ENCODE peak calls at places on chromosomes 13 and 19, in seven cellular contexts. U is HS-5; S is NCI-H460; G is stimulated activated CD8-positive, alpha-beta memory T cell treated with anti-CD3 and anti-CD28 coated beads, Interleukin-12 subunit alpha, Interleukin-12 subunit beta, amount 100 ng/mL, for 4 hours; F is stimulated activated effector memory CD8-positive, alpha-beta T cell treated with anti-CD3 and anti-CD28 coated beads, Interleukin-12 subunit alpha, Interleukin-12 subunit beta, amount 100 ng/mL, for 72 hours; C is nephron progenitor cell; J is HFF-Myc. O is an unnamed sample.

GRCh38 chr19:49106648-49107135 is 7.5 kb upstream of the LIN7B start:
- DNase-seq in S (peak), C (peak), U (no peak), F (peak), G (no peak), J (no peak), O (no peak)

GRCh38 chr19:2345794-2346663 is 14.0 kb upstream of the TMPRSS9 start:
- DNase-seq in C (no peak), S (no peak), F (no peak), J (no peak), G (no peak), U (no peak), O (no peak)

GRCh38 chr19:14198384-14199376 is 7.3 kb downstream of the ADGRL1 start:
- DNase-seq in U (no peak), C (no peak), G (no peak), F (no peak), S (no peak), J (no peak), O (no peak)

GRCh38 chr19:37983916-37984315 is 76.9 kb downstream of the SIPA1L3 start:
- DNase-seq in F (no peak), J (no peak), C (no peak), G (no peak), S (no peak), U (no peak), O (no peak)

GRCh38 chr19:47540748-47541147 is 25.9 kb upstream of the NAPA start:
- DNase-seq in C (no peak), J (no peak), G (no peak), S (no peak), F (no peak), U (no peak), O (no peak)

GRCh38 chr19:35041548-35042055 is at the start of gene HPN:
- DNase-seq in J (no peak), G (no peak), U (no peak), F (no peak), C (peak), S (no peak), O (no peak)

GRCh38 chr19:6272411-6272791 is 7.4 kb downstream of the MLLT1 start:
- DNase-seq in F (no peak), S (no peak), G (no peak), J (no peak), U (no peak), C (peak), O (no peak)

GRCh38 chr13:50357586-50358118 is 342.4 kb downstream of the KCNRG start:
- DNase-seq in F (no peak), S (no peak), U (no peak), C (peak), J (peak), G (no peak), O (no peak)

GRCh38 chr13:40271511-40271910 is 394.9 kb downstream of the FOXO1 start:
- DNase-seq in C (no peak), U (no peak), J (no peak), S (no peak), G (no peak), F (no peak), O (no peak)

GRCh38 chr19:1091544-1092175 is 3.5 kb downstream of the POLR2E start:
- DNase-seq in S (no peak), G (no peak), J (no peak), F (no peak), C (no peak), U (no peak), O (no peak)

GRCh38 chr19:55467236-55468053 is 2.9 kb upstream of the C19orf85 start:
- DNase-seq in S (no peak), C (peak), U (no peak), J (no peak), G (peak), F (peak), O (peak)

GRCh38 chr13:103386341-103386740 is 320.1 kb upstream of the SLC10A2 start:
- DNase-seq in J (no peak), F (no peak), S (peak), G (no peak), U (no peak), C (no peak), O (no peak)

GRCh38 chr19:49599378-49600298 is 8.7 kb downstream of the PRR12 start:
- DNase-seq in G (no peak), S (no peak), J (no peak), U (no peak), C (no peak), F (no peak), O (no peak)

GRCh38 chr13:73730014-73730413 is 404.2 kb downstream of the KLF12 start:
- DNase-seq in F (no peak), J (no peak), C (no peak), S (no peak), G (no peak), U (no peak), O (no peak)

GRCh38 chr19:10565028-10565566 is 713 bp downstream of the KRI1 start:
- DNase-seq in U (no peak), C (peak), S (no peak), F (no peak), J (no peak), G (no peak), O (peak)

GRCh38 chr19:5665781-5666513 is 14.4 kb downstream of the MICOS13 start:
- DNase-seq in F (no peak), G (no peak), C (no peak), J (no peak), S (no peak), U (no peak), O (no peak)